ENCODE peak calls at places on chromosomes 12 and 14, in nine cellular contexts. One of them, this sample, is unnamed.
A peak's percentile ranks its signal among the peaks of the same experiment; 100 is the strongest.

GRCh38 chr12:16030729-16031128 is 119.6 kb downstream of the DERA start:
- DNase-seq in cardiac muscle cell: no peak
- DNase-seq in uterus: no peak
- DNase-seq in fibroblast of lung: no peak
- DNase-seq in HFFc6: no peak
- DNase-seq in GM23338: no peak
- DNase-seq in Peyer's patch: no peak
- DNase-seq in CD4-positive, alpha-beta T cell: no peak
- DNase-seq in Calu3: no peak
- DNase-seq in this sample: no peak

GRCh38 chr12:21801522-21802288 is 27.2 kb upstream of the KCNJ8 start:
- DNase-seq in cardiac muscle cell: no peak
- DNase-seq in uterus: no peak
- DNase-seq in fibroblast of lung: no peak
- DNase-seq in HFFc6: no peak
- DNase-seq in GM23338: no peak
- DNase-seq in Peyer's patch: no peak
- DNase-seq in CD4-positive, alpha-beta T cell: no peak
- DNase-seq in Calu3: no peak
- DNase-seq in this sample: no peak

GRCh38 chr12:132662901-132663755 is 24.0 kb downstream of the POLE start:
- DNase-seq in cardiac muscle cell: no peak
- DNase-seq in uterus: no peak
- DNase-seq in fibroblast of lung: no peak
- DNase-seq in HFFc6: no peak
- DNase-seq in GM23338: no peak
- DNase-seq in Peyer's patch: peak; percentile 37
- DNase-seq in CD4-positive, alpha-beta T cell: no peak
- DNase-seq in Calu3: no peak
- DNase-seq in this sample: no peak

GRCh38 chr14:24442240-24443052 is at the start of gene SDR39U1:
- DNase-seq in cardiac muscle cell: peak; percentile 99
- DNase-seq in uterus: peak; percentile 97
- DNase-seq in fibroblast of lung: peak; percentile 97
- DNase-seq in HFFc6: peak; percentile 98
- DNase-seq in GM23338: peak; percentile 99
- DNase-seq in Peyer's patch: peak; percentile 94
- DNase-seq in CD4-positive, alpha-beta T cell: peak; percentile 98
- DNase-seq in Calu3: peak; percentile 93
- DNase-seq in this sample: peak; percentile 98

GRCh38 chr12:96466939-96467751 is 22.2 kb upstream of the CFAP54 start:
- DNase-seq in cardiac muscle cell: no peak
- DNase-seq in uterus: no peak
- DNase-seq in fibroblast of lung: peak; percentile 66
- DNase-seq in HFFc6: peak; percentile 6
- DNase-seq in GM23338: no peak
- DNase-seq in Peyer's patch: no peak
- DNase-seq in CD4-positive, alpha-beta T cell: no peak
- DNase-seq in Calu3: peak; percentile 22
- DNase-seq in this sample: no peak

GRCh38 chr12:47722136-47722834 is 3.0 kb downstream of the ENDOU start:
- DNase-seq in cardiac muscle cell: no peak
- DNase-seq in uterus: no peak
- DNase-seq in fibroblast of lung: no peak
- DNase-seq in HFFc6: no peak
- DNase-seq in GM23338: no peak
- DNase-seq in Peyer's patch: peak; percentile 31
- DNase-seq in CD4-positive, alpha-beta T cell: no peak
- DNase-seq in Calu3: no peak
- DNase-seq in this sample: no peak

GRCh38 chr14:37124617-37125016 is 47.8 kb downstream of the SLC25A21 start:
- DNase-seq in cardiac muscle cell: no peak
- DNase-seq in uterus: no peak
- DNase-seq in fibroblast of lung: no peak
- DNase-seq in HFFc6: no peak
- DNase-seq in GM23338: peak; percentile 69
- DNase-seq in Peyer's patch: no peak
- DNase-seq in CD4-positive, alpha-beta T cell: no peak
- DNase-seq in Calu3: peak; percentile 29
- DNase-seq in this sample: no peak

GRCh38 chr12:5232291-5232690 is 188.6 kb downstream of the KCNA5 start:
- DNase-seq in cardiac muscle cell: no peak
- DNase-seq in uterus: no peak
- DNase-seq in fibroblast of lung: no peak
- DNase-seq in HFFc6: no peak
- DNase-seq in GM23338: no peak
- DNase-seq in Peyer's patch: no peak
- DNase-seq in CD4-positive, alpha-beta T cell: no peak
- DNase-seq in Calu3: no peak
- DNase-seq in this sample: no peak

GRCh38 chr14:37171678-37172023 is 755 bp downstream of the SLC25A21 start:
- DNase-seq in cardiac muscle cell: no peak
- DNase-seq in uterus: no peak
- DNase-seq in fibroblast of lung: no peak
- DNase-seq in HFFc6: no peak
- DNase-seq in GM23338: no peak
- DNase-seq in Peyer's patch: no peak
- DNase-seq in CD4-positive, alpha-beta T cell: no peak
- DNase-seq in Calu3: no peak
- DNase-seq in this sample: no peak

GRCh38 chr12:49810159-49810459 is 18.1 kb downstream of the NCKAP5L start:
- DNase-seq in cardiac muscle cell: no peak
- DNase-seq in uterus: no peak
- DNase-seq in fibroblast of lung: no peak
- DNase-seq in HFFc6: no peak
- DNase-seq in GM23338: no peak
- DNase-seq in Peyer's patch: no peak
- DNase-seq in CD4-positive, alpha-beta T cell: no peak
- DNase-seq in Calu3: no peak
- DNase-seq in this sample: no peak

GRCh38 chr12:131701705-131702572 is 9.0 kb upstream of the SFSWAP start:
- DNase-seq in cardiac muscle cell: no peak
- DNase-seq in uterus: no peak
- DNase-seq in fibroblast of lung: no peak
- DNase-seq in HFFc6: no peak
- DNase-seq in GM23338: peak; percentile 19
- DNase-seq in Peyer's patch: no peak
- DNase-seq in CD4-positive, alpha-beta T cell: no peak
- DNase-seq in Calu3: no peak
- DNase-seq in this sample: no peak

GRCh38 chr12:70722584-70723343 is 85.5 kb upstream of the PTPRB start:
- DNase-seq in cardiac muscle cell: peak; percentile 75
- DNase-seq in uterus: no peak
- DNase-seq in fibroblast of lung: peak; percentile 35
- DNase-seq in HFFc6: no peak
- DNase-seq in GM23338: no peak
- DNase-seq in Peyer's patch: no peak
- DNase-seq in CD4-positive, alpha-beta T cell: peak; percentile 12
- DNase-seq in Calu3: no peak
- DNase-seq in this sample: no peak

GRCh38 chr14:30355431-30355913 is 203.5 kb upstream of the G2E3 start:
- DNase-seq in cardiac muscle cell: peak; percentile 8
- DNase-seq in uterus: no peak
- DNase-seq in fibroblast of lung: peak; percentile 42
- DNase-seq in HFFc6: no peak
- DNase-seq in GM23338: no peak
- DNase-seq in Peyer's patch: no peak
- DNase-seq in CD4-positive, alpha-beta T cell: no peak
- DNase-seq in Calu3: no peak
- DNase-seq in this sample: no peak

GRCh38 chr12:103877934-103878510 is 37.0 kb upstream of the NT5DC3 start:
- DNase-seq in cardiac muscle cell: peak; percentile 78
- DNase-seq in uterus: no peak
- DNase-seq in fibroblast of lung: peak; percentile 48
- DNase-seq in HFFc6: peak; percentile 60
- DNase-seq in GM23338: peak; percentile 90
- DNase-seq in Peyer's patch: no peak
- DNase-seq in CD4-positive, alpha-beta T cell: peak; percentile 47
- DNase-seq in Calu3: peak; percentile 77
- DNase-seq in this sample: no peak

GRCh38 chr12:132659146-132659545 is 28.0 kb downstream of the POLE start:
- DNase-seq in cardiac muscle cell: no peak
- DNase-seq in uterus: no peak
- DNase-seq in fibroblast of lung: no peak
- DNase-seq in HFFc6: no peak
- DNase-seq in GM23338: no peak
- DNase-seq in Peyer's patch: peak; percentile 31
- DNase-seq in CD4-positive, alpha-beta T cell: no peak
- DNase-seq in Calu3: no peak
- DNase-seq in this sample: no peak

GRCh38 chr14:69610859-69611263 is 535 bp upstream of the SUSD6 start:
- DNase-seq in cardiac muscle cell: no peak
- DNase-seq in uterus: no peak
- DNase-seq in fibroblast of lung: no peak
- DNase-seq in HFFc6: peak; percentile 17
- DNase-seq in GM23338: peak; percentile 44
- DNase-seq in Peyer's patch: no peak
- DNase-seq in CD4-positive, alpha-beta T cell: no peak
- DNase-seq in Calu3: no peak
- DNase-seq in this sample: no peak

GRCh38 chr14:102088012-102088792 is 1.4 kb upstream of the HSP90AA1 start:
- DNase-seq in cardiac muscle cell: peak; percentile 59
- DNase-seq in uterus: peak; percentile 37
- DNase-seq in fibroblast of lung: no peak
- DNase-seq in HFFc6: no peak
- DNase-seq in GM23338: peak; percentile 84
- DNase-seq in Peyer's patch: peak; percentile 59
- DNase-seq in CD4-positive, alpha-beta T cell: peak; percentile 18
- DNase-seq in Calu3: no peak
- DNase-seq in this sample: peak; percentile 61

GRCh38 chr12:57744194-57744776 is 554 bp upstream of the TSPAN31 start:
- DNase-seq in cardiac muscle cell: no peak
- DNase-seq in uterus: peak; percentile 75
- DNase-seq in fibroblast of lung: no peak
- DNase-seq in HFFc6: peak; percentile 62
- DNase-seq in GM23338: no peak
- DNase-seq in Peyer's patch: peak; percentile 80
- DNase-seq in CD4-positive, alpha-beta T cell: peak; percentile 80
- DNase-seq in Calu3: peak; percentile 76
- DNase-seq in this sample: peak; percentile 86

DNA sequence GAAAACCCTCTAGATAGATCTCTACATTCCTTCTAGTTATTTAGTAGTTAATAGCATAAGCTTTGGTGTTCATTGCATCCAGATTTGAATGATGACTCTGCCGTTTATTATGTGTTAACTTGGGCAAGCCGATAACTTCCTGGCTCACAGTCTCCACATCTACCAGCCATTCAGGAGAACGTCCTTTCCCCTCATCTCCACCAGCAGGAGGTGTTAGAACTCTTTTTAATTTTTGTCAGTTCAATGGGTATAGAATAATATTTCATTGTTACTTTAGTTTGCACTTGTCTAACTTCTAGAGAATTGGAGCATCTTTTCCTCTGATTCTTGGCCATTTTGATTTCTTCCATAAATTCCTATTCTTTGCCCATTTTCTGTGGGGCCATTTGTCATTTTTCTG is 30.0 kb upstream of the WSCD2 start:
- DNase-seq in cardiac muscle cell: peak; percentile 0
- DNase-seq in uterus: no peak
- DNase-seq in fibroblast of lung: no peak
- DNase-seq in HFFc6: no peak
- DNase-seq in GM23338: peak; percentile 38
- DNase-seq in Peyer's patch: no peak
- DNase-seq in CD4-positive, alpha-beta T cell: no peak
- DNase-seq in Calu3: no peak
- DNase-seq in this sample: no peak
- TF ChIP-seq CTCF in cardiac muscle cell: peak; percentile 3
- TF ChIP-seq CTCF in uterus: peak; percentile 62
- TF ChIP-seq CTCF in fibroblast of lung: no peak
- TF ChIP-seq CTCF in HFFc6: no peak
- TF ChIP-seq CTCF in GM23338: peak; percentile 67
- TF ChIP-seq CTCF in Peyer's patch: peak; percentile 15
- TF ChIP-seq CTCF in CD4-positive, alpha-beta T cell: no peak
- TF ChIP-seq CTCF in Calu3: no peak
- TF ChIP-seq CTCF in this sample: no peak

DNA sequence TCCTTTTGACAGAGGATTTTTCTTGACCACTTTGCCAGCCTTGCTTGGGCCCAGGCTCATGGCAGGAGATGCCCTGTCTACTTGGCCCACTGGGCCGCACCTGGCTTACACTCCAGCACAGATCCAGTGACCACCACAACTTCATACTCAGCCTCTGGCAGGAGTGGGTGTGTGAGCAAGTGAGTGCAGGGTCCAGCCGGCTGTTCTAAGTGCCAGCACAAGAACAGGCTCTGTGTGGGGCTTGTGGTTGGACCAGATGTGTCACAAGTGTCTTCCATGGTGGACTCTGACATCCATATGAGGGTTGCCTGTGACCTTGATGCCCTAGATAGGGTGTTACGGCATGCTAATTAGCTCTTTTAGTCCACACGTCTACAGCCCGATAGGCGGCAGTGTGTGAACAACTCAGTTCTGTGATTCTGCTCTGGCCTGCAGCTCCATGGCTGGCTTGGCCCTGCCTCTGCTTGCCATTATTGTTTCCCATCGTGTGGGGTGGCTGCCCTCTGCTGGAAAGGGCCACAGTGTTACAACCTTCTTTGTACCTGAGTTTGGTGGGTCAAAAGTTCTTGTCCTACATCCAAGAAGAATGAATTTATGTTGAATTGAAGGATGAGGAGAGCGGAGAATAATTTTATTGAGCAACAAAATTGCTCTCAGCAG is 1089.1 kb downstream of the SLC6A15 start:
- DNase-seq in cardiac muscle cell: peak; percentile 46
- DNase-seq in uterus: no peak
- DNase-seq in fibroblast of lung: no peak
- DNase-seq in HFFc6: no peak
- DNase-seq in GM23338: peak; percentile 84
- DNase-seq in Peyer's patch: no peak
- DNase-seq in CD4-positive, alpha-beta T cell: no peak
- DNase-seq in Calu3: peak; percentile 66
- DNase-seq in this sample: peak; percentile 39
- TF ChIP-seq CTCF in cardiac muscle cell: peak; percentile 40
- TF ChIP-seq CTCF in uterus: no peak
- TF ChIP-seq CTCF in fibroblast of lung: no peak
- TF ChIP-seq CTCF in HFFc6: peak; percentile 60
- TF ChIP-seq CTCF in GM23338: peak; percentile 94
- TF ChIP-seq CTCF in Peyer's patch: peak; percentile 16
- TF ChIP-seq CTCF in CD4-positive, alpha-beta T cell: no peak
- TF ChIP-seq CTCF in Calu3: no peak
- TF ChIP-seq CTCF in this sample: peak; percentile 22

GRCh38 chr14:64612021-64612380 is 62.2 kb downstream of the PPP1R36 start:
- DNase-seq in cardiac muscle cell: peak; percentile 78
- DNase-seq in uterus: no peak
- DNase-seq in fibroblast of lung: peak; percentile 93
- DNase-seq in HFFc6: peak; percentile 78
- DNase-seq in GM23338: no peak
- DNase-seq in Peyer's patch: no peak
- DNase-seq in CD4-positive, alpha-beta T cell: no peak
- DNase-seq in Calu3: no peak
- DNase-seq in this sample: no peak
- TF ChIP-seq CTCF in cardiac muscle cell: no peak
- TF ChIP-seq CTCF in uterus: no peak
- TF ChIP-seq CTCF in fibroblast of lung: no peak
- TF ChIP-seq CTCF in HFFc6: no peak
- TF ChIP-seq CTCF in GM23338: no peak
- TF ChIP-seq CTCF in Peyer's patch: no peak
- TF ChIP-seq CTCF in CD4-positive, alpha-beta T cell: no peak
- TF ChIP-seq CTCF in Calu3: no peak
- TF ChIP-seq CTCF in this sample: no peak

DNA sequence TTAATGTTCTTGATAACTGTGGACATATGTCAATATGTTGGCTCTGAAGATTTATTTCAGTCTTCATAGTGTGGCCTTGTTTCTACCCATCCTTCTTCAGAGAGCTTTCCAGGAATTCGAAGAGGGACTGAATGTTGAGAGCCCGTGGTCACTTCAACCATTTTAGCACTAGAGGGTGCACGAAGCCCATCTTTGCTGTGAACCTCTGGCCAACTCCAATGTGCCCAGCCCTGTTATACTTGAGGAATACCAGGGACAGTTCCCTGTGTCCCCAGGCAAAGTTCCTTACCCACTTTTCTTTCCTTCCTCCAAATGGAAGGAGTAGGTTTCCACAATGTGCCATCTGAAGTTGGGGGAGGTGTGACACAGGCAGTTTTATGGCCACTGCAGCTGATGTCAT is 603.5 kb downstream of the RPL10L start:
- DNase-seq in cardiac muscle cell: peak; percentile 9
- DNase-seq in uterus: no peak
- DNase-seq in fibroblast of lung: peak; percentile 47
- DNase-seq in HFFc6: peak; percentile 26
- DNase-seq in GM23338: peak; percentile 88
- DNase-seq in Peyer's patch: no peak
- DNase-seq in CD4-positive, alpha-beta T cell: no peak
- DNase-seq in Calu3: peak; percentile 18
- DNase-seq in this sample: no peak
- TF ChIP-seq CTCF in cardiac muscle cell: no peak
- TF ChIP-seq CTCF in uterus: no peak
- TF ChIP-seq CTCF in fibroblast of lung: no peak
- TF ChIP-seq CTCF in HFFc6: no peak
- TF ChIP-seq CTCF in GM23338: peak; percentile 85
- TF ChIP-seq CTCF in Peyer's patch: no peak
- TF ChIP-seq CTCF in CD4-positive, alpha-beta T cell: no peak
- TF ChIP-seq CTCF in Calu3: no peak
- TF ChIP-seq CTCF in this sample: no peak

This sample was measured in CD14-positive monocyte.